ENCODE peak calls at places on chromosomes 2 and 18, in eight cellular contexts. D is OCI-LY7; C is omental fat pad; I is RWPE1; T is CD8-positive, alpha-beta T cell; B is tibial nerve; O is WTC11; J is GM13976. R is an unnamed sample.

GRCh38 chr18:11850821-11851155 is 425 bp upstream of the CHMP1B start:
- DNase-seq in I (peak), J (no peak), D (no peak), C (no peak), T (no peak), B (no peak), O (no peak), R (no peak)

GRCh38 chr2:218780851-218781690 is 876 bp upstream of the CYP27A1 start:
- DNase-seq in C (no peak), J (no peak), T (no peak), D (no peak), O (no peak), B (no peak), I (no peak), R (no peak)

GRCh38 chr18:67386028-67386427 is 130.5 kb downstream of the DSEL start:
- DNase-seq in T (no peak), C (no peak), O (no peak), I (peak), B (no peak), J (no peak), D (no peak), R (no peak)

GRCh38 chr2:235106874-235107639 is 155.2 kb downstream of the SH3BP4 start:
- DNase-seq in B (peak), C (no peak), D (peak), J (peak), O (peak), T (peak), I (peak), R (peak)

GRCh38 chr18:37156330-37156942 is 327.5 kb downstream of the KIAA1328 start:
- DNase-seq in C (no peak), J (no peak), B (no peak), D (no peak), T (no peak), O (no peak), I (no peak), R (no peak)

GRCh38 chr2:98822301-98823164 is 91.6 kb upstream of the MGAT4A start:
- DNase-seq in B (no peak), O (peak), J (peak), C (no peak), I (no peak), T (peak), D (no peak), R (no peak)

GRCh38 chr18:36153771-36154170 is 24.1 kb downstream of the ELP2 start:
- DNase-seq in T (no peak), I (no peak), B (no peak), J (no peak), C (no peak), D (no peak), O (no peak), R (no peak)

GRCh38 chr18:72161686-72162085 is 382.5 kb downstream of the CBLN2 start:
- DNase-seq in T (no peak), I (no peak), B (no peak), C (no peak), O (no peak), J (no peak), D (no peak), R (no peak)

GRCh38 chr18:55863876-55864275 is 275.9 kb upstream of the TCF4 start:
- DNase-seq in C (no peak), O (no peak), D (no peak), I (no peak), B (no peak), J (no peak), T (no peak), R (no peak)

GRCh38 chr18:7784171-7784570 is 217.1 kb downstream of the PTPRM start:
- DNase-seq in O (no peak), B (no peak), I (no peak), J (no peak), D (no peak), T (no peak), C (no peak), R (no peak)

GRCh38 chr2:112723556-112723940 is 2.7 kb downstream of the NT5DC4 start:
- DNase-seq in I (no peak), J (no peak), D (no peak), C (no peak), T (no peak), O (no peak), B (no peak), R (no peak)

GRCh38 chr2:132383956-132384355 is 32.6 kb upstream of the GPR39 start:
- DNase-seq in C (no peak), I (no peak), O (no peak), J (no peak), D (peak), T (no peak), B (no peak), R (no peak)

GRCh38 chr2:226772389-226773179 is 27.0 kb downstream of the IRS1 start:
- DNase-seq in I (no peak), D (peak), T (no peak), J (peak), O (no peak), B (no peak), C (no peak), R (no peak)

GRCh38 chr18:62044490-62045000 is 142.3 kb downstream of the PIGN start:
- DNase-seq in I (no peak), D (no peak), J (no peak), C (no peak), T (no peak), B (no peak), O (no peak), R (no peak)

DNA sequence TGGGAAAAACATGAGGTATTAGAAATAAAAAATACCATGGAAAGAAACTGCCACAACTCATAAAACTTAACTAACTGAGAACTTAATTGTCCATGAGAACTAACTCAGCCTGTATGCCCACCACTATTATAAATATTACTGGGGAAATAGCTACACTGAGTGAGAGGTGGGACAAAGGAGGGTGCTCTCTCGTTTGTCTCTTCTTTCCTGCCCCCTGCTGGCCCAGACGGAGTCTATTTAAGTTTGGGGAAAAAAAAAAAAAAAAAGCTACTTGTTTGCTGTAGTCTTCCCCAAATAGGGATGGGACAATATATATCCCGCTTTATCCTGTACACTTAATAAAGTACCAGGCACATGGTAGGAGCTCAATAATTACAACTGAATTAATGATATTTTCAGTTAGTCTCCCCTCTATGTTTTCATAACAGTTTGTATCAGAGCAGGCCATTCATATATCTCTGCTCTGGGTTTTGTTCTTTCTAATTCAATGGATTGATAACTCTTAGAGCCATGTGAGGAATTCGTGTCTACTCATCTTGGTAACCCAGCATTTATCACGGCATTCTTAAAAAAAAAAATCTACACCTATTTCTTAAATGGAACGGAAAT is 647.7 kb upstream of the PKDCC start:
- DNase-seq in B (no peak), O (peak), J (no peak), D (peak), C (no peak), I (no peak), T (no peak), R (no peak)
- TF ChIP-seq CTCF in B (no peak), O (no peak), J (no peak), D (peak), C (no peak), I (no peak), T (no peak), R (peak)

GRCh38 chr2:230814616-230815015 is 50.1 kb upstream of the ITM2C start:
- DNase-seq in J (peak), B (no peak), T (no peak), O (no peak), I (no peak), C (no peak), D (peak), R (no peak)
- TF ChIP-seq CTCF in J (no peak), B (no peak), T (no peak), O (no peak), I (peak), C (no peak), D (peak), R (peak)

DNA sequence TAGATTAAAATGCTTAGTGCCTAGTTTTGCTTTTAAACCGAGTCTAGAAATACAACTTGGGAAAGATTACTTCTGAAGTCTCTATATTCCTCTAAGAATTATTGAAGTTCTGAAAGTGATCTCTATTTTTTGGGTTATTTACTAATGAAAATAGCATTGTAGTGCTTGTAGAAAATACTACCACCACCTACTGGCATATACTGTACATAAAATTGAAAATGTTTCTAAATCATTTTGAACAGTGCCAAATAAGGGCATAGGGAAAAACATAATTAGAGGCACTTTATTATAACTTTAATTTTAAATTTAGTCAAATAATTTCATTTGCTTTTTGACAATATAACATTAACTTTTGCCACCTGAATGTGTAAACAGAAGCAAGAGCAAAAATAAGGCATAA is 1399.6 kb upstream of the ZEB2 start:
- DNase-seq in O (no peak), T (no peak), B (no peak), J (no peak), C (no peak), I (no peak), D (no peak), R (no peak)
- TF ChIP-seq CTCF in O (no peak), T (no peak), B (peak), J (no peak), C (no peak), I (no peak), D (peak), R (no peak)

GRCh38 chr2:161569401-161569800 is 54.8 kb upstream of the SLC4A10 start:
- DNase-seq in I (no peak), J (no peak), B (no peak), O (no peak), C (no peak), T (no peak), D (no peak), R (no peak)

GRCh38 chr2:161576421-161576820 is 47.8 kb upstream of the SLC4A10 start:
- DNase-seq in J (peak), O (peak), T (no peak), D (peak), C (no peak), I (peak), B (no peak), R (no peak)

GRCh38 chr2:161564906-161565305 is 59.3 kb upstream of the SLC4A10 start:
- DNase-seq in O (no peak), D (no peak), T (no peak), I (no peak), C (no peak), J (no peak), B (no peak), R (no peak)

GRCh38 chr2:161571051-161571429 is 53.2 kb upstream of the SLC4A10 start:
- DNase-seq in I (no peak), J (no peak), T (no peak), O (no peak), B (no peak), D (no peak), C (no peak), R (no peak)

GRCh38 chr2:161570424-161571050 is 53.7 kb upstream of the SLC4A10 start:
- DNase-seq in T (no peak), C (no peak), B (no peak), O (no peak), I (no peak), J (no peak), D (no peak), R (no peak)
- TF ChIP-seq CTCF in T (no peak), C (no peak), B (no peak), O (no peak), I (no peak), J (no peak), D (peak), R (no peak)

GRCh38 chr2:186992597-186992996 is 143.6 kb upstream of the ZSWIM2 start:
- DNase-seq in T (no peak), C (no peak), J (no peak), B (no peak), I (no peak), D (no peak), O (no peak), R (no peak)

GRCh38 chr2:186995092-186995491 is 146.1 kb upstream of the ZSWIM2 start:
- DNase-seq in J (no peak), B (no peak), I (no peak), C (no peak), D (no peak), O (no peak), T (no peak), R (no peak)

DNA sequence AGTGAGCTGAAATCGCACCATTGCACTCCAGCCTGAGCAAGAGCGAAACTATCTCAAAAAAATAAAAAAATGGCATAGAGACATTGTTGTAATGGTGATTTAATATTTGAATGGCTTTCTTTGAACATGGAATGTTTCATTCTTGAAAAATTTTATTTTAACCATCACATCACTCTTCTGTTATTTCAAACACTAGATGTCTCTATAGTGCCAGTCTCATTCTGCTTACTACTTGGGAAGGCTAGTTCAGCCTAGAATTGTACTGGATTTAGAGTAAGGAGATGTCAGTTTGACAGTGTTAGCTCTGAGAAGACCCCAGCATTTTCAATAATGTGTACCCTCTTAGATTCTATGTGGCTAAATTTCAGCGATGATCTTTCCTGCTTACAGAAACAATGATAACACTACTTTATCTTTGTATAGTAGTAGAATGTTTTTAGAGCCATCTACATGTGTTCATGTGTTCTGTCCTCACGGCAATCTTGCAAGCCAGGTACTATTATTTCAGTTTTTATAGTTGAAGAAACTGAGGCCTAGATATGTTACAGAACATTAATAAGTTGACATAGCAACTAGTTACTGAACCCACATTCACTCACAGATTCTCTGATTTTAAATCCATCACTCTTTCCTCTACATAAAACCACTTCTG is 142.9 kb upstream of the ZSWIM2 start:
- DNase-seq in I (no peak), B (no peak), C (no peak), J (no peak), O (no peak), T (no peak), D (no peak), R (no peak)
- TF ChIP-seq CTCF in I (no peak), B (no peak), C (no peak), J (no peak), O (no peak), T (no peak), D (no peak), R (peak)

R was measured in D721Med.